ENCODE peak calls at places on chromosomes 6 and 20, in five cellular contexts. One of them, this sample, is unnamed.
A peak's percentile ranks its signal among the peaks of the same experiment; 100 is the strongest.

GRCh38 chr20:3203315-3204123 is 963 bp downstream of the DDRGK1 start:
- DNase-seq in right lobe of liver: peak; percentile 45
- DNase-seq in CD8-positive, alpha-beta memory T cell: peak; percentile 12
- DNase-seq in IMR-90: no peak
- DNase-seq in lower lobe of right lung: no peak
- DNase-seq in this sample: peak; percentile 21

GRCh38 chr6:90397929-90398674 is 101.5 kb upstream of the BACH2 start:
- DNase-seq in CD8-positive, alpha-beta memory T cell: peak; percentile 35
- DNase-seq in IMR-90: peak; percentile 32
- DNase-seq in right lobe of liver: peak; percentile 31
- DNase-seq in lower lobe of right lung: no peak
- DNase-seq in this sample: peak; percentile 72

GRCh38 chr20:4896971-4897497 is 104.3 kb downstream of the SLC23A2 start:
- DNase-seq in IMR-90: no peak
- DNase-seq in right lobe of liver: no peak
- DNase-seq in CD8-positive, alpha-beta memory T cell: no peak
- DNase-seq in lower lobe of right lung: no peak
- DNase-seq in this sample: no peak

GRCh38 chr20:36390719-36391415 is 84.7 kb downstream of the DLGAP4 start:
- DNase-seq in IMR-90: no peak
- DNase-seq in CD8-positive, alpha-beta memory T cell: no peak
- DNase-seq in lower lobe of right lung: no peak
- DNase-seq in right lobe of liver: no peak
- DNase-seq in this sample: no peak

GRCh38 chr20:58592076-58592695 is 58.9 kb upstream of the STX16 start:
- DNase-seq in IMR-90: no peak
- DNase-seq in CD8-positive, alpha-beta memory T cell: no peak
- DNase-seq in right lobe of liver: no peak
- DNase-seq in lower lobe of right lung: no peak
- DNase-seq in this sample: no peak

GRCh38 chr6:94769197-94769596 is 808.1 kb upstream of the MANEA start:
- DNase-seq in right lobe of liver: no peak
- DNase-seq in CD8-positive, alpha-beta memory T cell: no peak
- DNase-seq in IMR-90: no peak
- DNase-seq in lower lobe of right lung: no peak
- DNase-seq in this sample: no peak

GRCh38 chr20:64253000-64253383 is 2.6 kb upstream of the PCMTD2 start:
- DNase-seq in lower lobe of right lung: no peak
- DNase-seq in right lobe of liver: no peak
- DNase-seq in IMR-90: no peak
- DNase-seq in CD8-positive, alpha-beta memory T cell: no peak
- DNase-seq in this sample: no peak

GRCh38 chr20:33732166-33732970 is 572 bp downstream of the ZNF341 start:
- DNase-seq in CD8-positive, alpha-beta memory T cell: peak; percentile 85
- DNase-seq in right lobe of liver: peak; percentile 91
- DNase-seq in lower lobe of right lung: peak; percentile 93
- DNase-seq in IMR-90: no peak
- DNase-seq in this sample: no peak

GRCh38 chr6:144467153-144467762 is 182.1 kb downstream of the UTRN start:
- DNase-seq in CD8-positive, alpha-beta memory T cell: no peak
- DNase-seq in right lobe of liver: no peak
- DNase-seq in lower lobe of right lung: no peak
- DNase-seq in IMR-90: no peak
- DNase-seq in this sample: peak; percentile 36

GRCh38 chr6:32854376-32855178 is 585 bp downstream of the PSMB9 start:
- DNase-seq in lower lobe of right lung: peak; percentile 61
- DNase-seq in right lobe of liver: peak; percentile 56
- DNase-seq in IMR-90: peak; percentile 33
- DNase-seq in CD8-positive, alpha-beta memory T cell: no peak
- DNase-seq in this sample: no peak

GRCh38 chr6:32851025-32851424 is 2.5 kb downstream of the TAP1 start:
- DNase-seq in lower lobe of right lung: no peak
- DNase-seq in IMR-90: no peak
- DNase-seq in CD8-positive, alpha-beta memory T cell: no peak
- DNase-seq in right lobe of liver: no peak
- DNase-seq in this sample: no peak

GRCh38 chr6:32853541-32854375 is at the start of the genes PSMB9 and TAP1:
- DNase-seq in right lobe of liver: peak; percentile 97
- DNase-seq in lower lobe of right lung: peak; percentile 97
- DNase-seq in CD8-positive, alpha-beta memory T cell: peak; percentile 95
- DNase-seq in IMR-90: peak; percentile 90
- DNase-seq in this sample: peak; percentile 93

GRCh38 chr6:32852018-32852843 is 1.3 kb downstream of the TAP1 start:
- DNase-seq in right lobe of liver: peak; percentile 55
- DNase-seq in IMR-90: no peak
- DNase-seq in lower lobe of right lung: no peak
- DNase-seq in CD8-positive, alpha-beta memory T cell: no peak
- DNase-seq in this sample: no peak

DNA sequence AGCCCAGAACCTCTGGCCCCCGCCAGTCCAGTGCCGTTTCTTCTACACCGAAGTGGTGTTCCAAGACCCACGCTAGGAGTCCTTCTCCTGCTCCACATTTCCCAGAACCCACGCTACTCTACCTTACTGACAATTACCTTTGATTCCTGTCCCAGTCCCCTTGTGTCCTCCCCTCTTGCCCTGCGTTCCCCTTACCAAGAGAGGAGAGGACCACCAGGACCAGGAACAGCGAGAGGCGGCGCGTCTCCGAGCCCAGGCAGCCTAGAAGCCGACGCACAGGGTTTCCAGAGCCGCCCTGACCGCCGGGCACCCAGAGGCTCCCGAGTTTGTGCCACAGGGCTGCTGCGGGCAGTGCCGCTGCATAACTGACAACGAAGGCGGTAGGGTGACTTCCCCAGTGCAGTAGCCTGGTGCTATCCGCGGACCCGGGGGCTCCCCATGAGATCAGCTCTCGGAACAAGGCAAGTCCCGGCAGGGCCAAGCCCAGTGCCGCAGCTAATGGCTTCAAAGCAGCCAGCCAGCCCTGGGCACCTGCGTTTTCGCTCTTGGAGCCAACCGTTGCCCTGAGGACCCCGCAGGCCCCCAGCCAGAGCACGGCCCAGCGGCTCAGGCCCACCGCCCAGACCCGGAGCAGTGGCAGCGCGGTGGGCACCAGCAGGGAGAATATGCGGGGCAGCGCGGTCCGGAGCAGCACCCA is 512 bp downstream of the TAP1 start:
- DNase-seq in right lobe of liver: peak; percentile 60
- DNase-seq in CD8-positive, alpha-beta memory T cell: peak; percentile 62
- DNase-seq in IMR-90: peak; percentile 18
- DNase-seq in lower lobe of right lung: peak; percentile 76
- DNase-seq in this sample: no peak
- H3K27ac ChIP-seq in right lobe of liver: peak overlapping the region; percentile 97
- H3K27ac ChIP-seq in CD8-positive, alpha-beta memory T cell: peak overlapping the region; percentile 97
- H3K27ac ChIP-seq in IMR-90: peak overlapping the region; percentile 64
- H3K27ac ChIP-seq in lower lobe of right lung: peak overlapping the region; percentile 97
- H3K27ac ChIP-seq in this sample: peak overlapping the region; percentile 96

GRCh38 chr6:26268659-26269402 is 96.2 kb upstream of the BTN3A2 start:
- DNase-seq in IMR-90: peak; percentile 65
- DNase-seq in lower lobe of right lung: no peak
- DNase-seq in right lobe of liver: no peak
- DNase-seq in CD8-positive, alpha-beta memory T cell: no peak
- DNase-seq in this sample: peak; percentile 87
- H3K27ac ChIP-seq in IMR-90: no peak overlapping the region
- H3K27ac ChIP-seq in lower lobe of right lung: no peak overlapping the region
- H3K27ac ChIP-seq in right lobe of liver: no peak overlapping the region
- H3K27ac ChIP-seq in CD8-positive, alpha-beta memory T cell: no peak overlapping the region
- H3K27ac ChIP-seq in this sample: peak overlapping the region; percentile 52

GRCh38 chr6:149331871-149332270 is 14.4 kb downstream of the TAB2 start:
- DNase-seq in lower lobe of right lung: no peak
- DNase-seq in IMR-90: peak; percentile 12
- DNase-seq in right lobe of liver: no peak
- DNase-seq in CD8-positive, alpha-beta memory T cell: no peak
- DNase-seq in this sample: no peak
- H3K27ac ChIP-seq in lower lobe of right lung: no peak overlapping the region
- H3K27ac ChIP-seq in IMR-90: no peak overlapping the region
- H3K27ac ChIP-seq in right lobe of liver: no peak overlapping the region
- H3K27ac ChIP-seq in CD8-positive, alpha-beta memory T cell: no peak overlapping the region
- H3K27ac ChIP-seq in this sample: no peak overlapping the region

DNA sequence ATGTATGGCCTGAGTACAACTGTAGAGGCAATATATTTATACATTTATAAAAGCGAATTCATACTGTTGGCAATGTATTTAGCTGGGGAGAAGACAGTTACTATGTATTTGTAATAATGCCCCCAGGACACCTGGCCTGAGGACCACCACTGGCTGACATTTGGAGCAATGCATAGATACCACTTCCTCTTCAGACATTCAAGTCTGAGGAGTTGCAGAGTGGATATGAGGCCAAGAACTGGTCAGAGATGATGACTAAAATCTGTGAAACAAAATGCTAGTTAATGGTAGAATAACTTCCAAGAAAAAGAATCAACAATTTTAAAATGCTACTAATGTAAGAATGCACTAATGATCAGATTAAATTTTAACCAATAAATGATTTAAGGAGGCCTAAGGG is 462.3 kb downstream of the CDC5L start:
- DNase-seq in lower lobe of right lung: no peak
- DNase-seq in right lobe of liver: no peak
- DNase-seq in IMR-90: no peak
- DNase-seq in CD8-positive, alpha-beta memory T cell: no peak
- DNase-seq in this sample: no peak
- H3K27ac ChIP-seq in lower lobe of right lung: no peak overlapping the region
- H3K27ac ChIP-seq in right lobe of liver: no peak overlapping the region
- H3K27ac ChIP-seq in IMR-90: no peak overlapping the region
- H3K27ac ChIP-seq in CD8-positive, alpha-beta memory T cell: no peak overlapping the region
- H3K27ac ChIP-seq in this sample: no peak overlapping the region